ENCODE peak calls at places on chromosome 11, in four cellular contexts. D, M, E and Y are unnamed samples.

GRCh38 chr11:27678242-27678641 is 22.0 kb downstream of the BDNF start:
- DNase-seq in D (no peak), M (no peak), E (no peak), Y (no peak)

GRCh38 chr11:46264976-46265375 is 12.5 kb upstream of the CREB3L1 start:
- DNase-seq in D (no peak), M (no peak), E (no peak), Y (no peak)

GRCh38 chr11:73717136-73717535 is 43.7 kb downstream of the RAB6A start:
- DNase-seq in D (no peak), M (no peak), E (no peak), Y (no peak)

GRCh38 chr11:109088061-109088460 is 333.9 kb upstream of the C11orf87 start:
- DNase-seq in D (no peak), M (no peak), E (no peak), Y (no peak)

GRCh38 chr11:118149493-118149892 is 3.1 kb downstream of the SCN4B start:
- DNase-seq in D (no peak), M (no peak), E (no peak), Y (no peak)

GRCh38 chr11:120122921-120123683 is 14.8 kb downstream of the TRIM29 start:
- DNase-seq in D (no peak), M (no peak), E (no peak), Y (no peak)

GRCh38 chr11:15849265-15849664 is 507.1 kb downstream of the SOX6 start:
- DNase-seq in D (no peak), M (no peak), E (no peak), Y (no peak)

GRCh38 chr11:117226388-117227385 is 5.2 kb downstream of the PCSK7 start:
- DNase-seq in D (peak), M (peak), E (peak), Y (no peak)

GRCh38 chr11:3345736-3346135 is 33.2 kb downstream of the ZNF195 start:
- DNase-seq in D (no peak), M (no peak), E (peak), Y (no peak)

GRCh38 chr11:6303657-6304056 is 16.6 kb downstream of the CAVIN3 start:
- DNase-seq in D (no peak), M (no peak), E (no peak), Y (no peak)

GRCh38 chr11:66070604-66071325 is 693 bp downstream of the PACS1 start:
- DNase-seq in D (peak), M (no peak), E (no peak), Y (peak)

GRCh38 chr11:101718406-101718805 is 134.6 kb upstream of the TRPC6 start:
- DNase-seq in D (no peak), M (no peak), E (no peak), Y (no peak)

GRCh38 chr11:128151338-128151737 is 436.0 kb downstream of the ETS1 start:
- DNase-seq in D (no peak), M (no peak), E (no peak), Y (no peak)
- TF ChIP-seq TCF12 in D (no peak), M (no peak), E (no peak), Y (no peak)

GRCh38 chr11:59556115-59556882 is 45.0 kb downstream of the OR4D9 start:
- DNase-seq in D (peak), M (peak), E (peak), Y (peak)
- TF ChIP-seq TCF12 in D (no peak), M (no peak), E (no peak), Y (peak)

DNA sequence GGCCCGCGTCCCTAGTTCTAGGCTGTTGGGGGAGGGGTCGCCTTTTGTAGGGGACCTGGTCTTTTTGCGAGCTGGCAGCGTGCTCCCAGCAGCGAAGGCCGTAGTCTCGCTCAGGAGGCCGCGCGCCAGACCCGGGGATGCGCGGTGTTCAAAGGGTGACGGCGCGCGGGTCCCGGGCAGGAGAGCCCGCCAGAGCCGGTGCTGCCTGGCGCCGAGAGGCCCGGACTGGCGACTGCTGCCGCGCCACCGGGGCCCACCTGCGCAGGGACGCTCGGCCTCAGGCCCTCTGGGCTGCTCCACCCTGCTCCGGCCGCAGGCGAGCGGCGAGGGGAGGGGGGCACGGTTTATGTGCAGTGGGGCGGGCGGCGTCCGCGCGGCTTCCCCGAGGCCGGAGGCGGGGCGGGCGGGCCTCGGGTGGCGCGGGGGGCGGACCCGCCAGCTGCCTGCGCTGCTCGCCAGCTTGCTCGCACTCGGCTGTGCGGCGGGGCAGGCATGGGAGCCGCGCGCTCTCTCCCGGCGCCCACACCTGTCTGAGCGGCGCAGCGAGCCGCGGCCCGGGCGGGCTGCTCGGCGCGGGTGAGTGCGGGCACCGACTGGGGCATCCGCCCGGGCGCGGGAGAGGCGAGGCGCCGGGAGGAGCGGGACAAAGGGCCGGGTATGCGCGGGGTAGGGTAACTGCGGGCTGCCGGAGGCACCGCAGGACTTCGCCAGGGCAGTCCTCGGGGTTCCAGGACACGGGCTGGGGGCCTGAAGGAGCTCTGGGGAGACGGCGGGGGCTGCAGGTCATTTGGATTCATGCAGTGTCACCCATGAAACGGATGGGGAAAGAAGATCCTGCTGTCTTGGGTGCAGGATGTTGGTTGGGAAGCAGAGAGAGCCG is at the start of gene PRSS23:
- DNase-seq in D (peak), M (no peak), E (no peak), Y (no peak)
- TF ChIP-seq TCF12 in D (no peak), M (no peak), E (no peak), Y (no peak)

DNA sequence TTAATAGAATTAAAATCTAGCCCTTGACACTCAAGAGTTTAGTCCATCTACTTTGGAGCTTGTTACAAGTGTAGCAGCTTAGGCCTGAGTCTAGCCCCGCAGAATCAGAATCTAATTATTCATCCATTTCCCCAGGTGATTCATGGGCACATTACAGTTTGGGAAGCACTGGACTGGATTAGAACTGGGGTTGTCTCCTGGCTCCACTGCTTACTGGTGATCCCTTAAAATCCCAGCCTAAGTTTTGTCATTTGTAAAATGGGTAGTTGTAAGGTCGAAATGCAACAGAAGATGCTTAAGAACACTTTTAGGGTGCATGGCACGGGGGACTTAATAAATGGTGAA is 1.3 kb downstream of the STX3 start:
- DNase-seq in D (no peak), M (no peak), E (no peak), Y (no peak)
- TF ChIP-seq TCF12 in D (no peak), M (no peak), E (no peak), Y (no peak)